ENCODE peak calls at places on chromosome 15, in seven cellular contexts. L, Q, K, N, H, B and V are unnamed samples.

GRCh38 chr15:62848631-62849050 is 193.9 kb upstream of the TPM1 start:
- DNase-seq in L (no peak), Q (no peak), K (no peak), N (no peak), B (peak; percentile 47), H (peak; percentile 13), V (peak; percentile 34)

GRCh38 chr15:52257734-52258062 is 37.9 kb downstream of the MYO5C start:
- DNase-seq in N (no peak), H (no peak), K (no peak), Q (no peak), B (peak; percentile 50), L (no peak), V (no peak)

GRCh38 chr15:78195735-78196201 is 38.6 kb downstream of the ACSBG1 start:
- DNase-seq in K (peak; percentile 64), L (no peak), Q (no peak), H (peak; percentile 10), N (peak; percentile 45), B (peak; percentile 24), V (no peak)

GRCh38 chr15:51104512-51104911 is 9.8 kb upstream of the TNFAIP8L3 start:
- DNase-seq in L (peak; percentile 17), H (no peak), Q (no peak), N (peak; percentile 78), B (peak; percentile 82), K (no peak), V (no peak)

GRCh38 chr15:71133734-71134464 is 18.6 kb downstream of the THSD4 start:
- DNase-seq in N (peak; percentile 29), K (no peak), L (peak; percentile 41), H (no peak), Q (no peak), B (no peak), V (no peak)

GRCh38 chr15:64146885-64147681 is 4.4 kb upstream of the SNX22 start:
- DNase-seq in H (peak; percentile 86), N (no peak), K (no peak), L (no peak), Q (peak; percentile 50), B (no peak), V (no peak)

GRCh38 chr15:58378241-58379085 is 53.3 kb upstream of the LIPC start:
- DNase-seq in B (peak; percentile 35), Q (no peak), L (no peak), K (no peak), H (no peak), N (no peak), V (no peak)

GRCh38 chr15:80597081-80597480 is 98.0 kb upstream of the ABHD17C start:
- DNase-seq in B (no peak), L (no peak), K (no peak), N (no peak), H (no peak), Q (no peak), V (no peak)

GRCh38 chr15:28096720-28097431 is 2.2 kb downstream of the OCA2 start:
- DNase-seq in L (no peak), K (no peak), B (no peak), N (no peak), H (no peak), Q (no peak), V (no peak)

GRCh38 chr15:51054535-51054934 is 40.2 kb downstream of the TNFAIP8L3 start:
- DNase-seq in N (no peak), K (no peak), H (no peak), L (no peak), Q (no peak), B (no peak), V (no peak)

GRCh38 chr15:63466378-63467192 is 37.8 kb upstream of the USP3 start:
- DNase-seq in N (peak; percentile 51), L (peak; percentile 25), Q (no peak), K (peak; percentile 35), B (peak; percentile 79), H (peak; percentile 66), V (no peak)

GRCh38 chr15:63288778-63289378 is 11.5 kb downstream of the APH1B start:
- DNase-seq in N (no peak), H (peak; percentile 52), K (no peak), B (peak; percentile 82), Q (no peak), L (no peak), V (no peak)

GRCh38 chr15:67050062-67050461 is 15.3 kb upstream of the SMAD3 start:
- DNase-seq in Q (no peak), B (peak; percentile 77), N (no peak), H (no peak), L (no peak), K (no peak), V (no peak)

GRCh38 chr15:52440414-52440813 is 88.3 kb downstream of the MYO5A start:
- DNase-seq in H (peak; percentile 9), N (no peak), B (no peak), Q (no peak), K (no peak), L (no peak), V (peak; percentile 26)

GRCh38 chr15:71295242-71296031 is 180.2 kb downstream of the THSD4 start:
- DNase-seq in N (no peak), L (peak; percentile 15), Q (no peak), K (no peak), B (peak; percentile 96), H (peak; percentile 12), V (peak; percentile 99)

GRCh38 chr15:45645026-45645980 is 10.5 kb downstream of the SQOR start:
- DNase-seq in B (peak; percentile 95), L (no peak), N (no peak), K (no peak), Q (no peak), H (no peak), V (peak; percentile 51)

GRCh38 chr15:61880079-61880478 is 180.2 kb downstream of the VPS13C start:
- DNase-seq in B (no peak), N (no peak), K (no peak), H (no peak), Q (no peak), L (no peak), V (no peak)

GRCh38 chr15:67590191-67590590 is 47.7 kb downstream of the MAP2K5 start:
- DNase-seq in L (no peak), B (no peak), K (no peak), H (no peak), N (no peak), Q (no peak), V (no peak)

GRCh38 chr15:29952245-29952644 is 130.0 kb upstream of the TJP1 start:
- DNase-seq in K (no peak), Q (peak; percentile 60), N (peak; percentile 49), L (no peak), H (no peak), B (no peak), V (no peak)

DNA sequence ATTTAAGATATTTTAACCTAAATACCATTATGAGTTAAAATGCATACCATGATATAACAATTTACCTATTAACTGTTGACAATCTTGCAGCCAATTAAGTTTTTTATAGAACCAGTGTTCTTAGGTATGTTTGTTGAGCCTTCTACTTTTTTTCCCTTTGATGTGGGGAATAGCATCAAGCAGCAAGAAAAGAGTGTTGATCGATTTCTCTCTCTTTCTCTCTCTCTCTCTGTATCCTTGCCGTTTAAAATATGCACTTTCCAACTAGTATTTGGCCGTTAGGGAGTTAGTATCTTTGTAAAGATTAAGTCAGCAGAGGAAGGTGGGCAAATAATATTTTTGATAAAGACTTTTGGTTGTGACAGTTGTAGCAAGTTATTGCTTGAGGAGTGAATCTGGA is 5.9 kb downstream of the CHD2 start:
- DNase-seq in L (no peak), K (no peak), H (no peak), N (no peak), B (no peak), Q (no peak), V (no peak)
- H3K4me3 ChIP-seq in L (peak overlapping the region; percentile 71), K (peak overlapping the region; percentile 80), H (peak overlapping the region; percentile 63), N (peak overlapping the region; percentile 55), B (peak overlapping the region; percentile 61), Q (peak overlapping the region; percentile 70), V (no peak overlapping the region)

DNA sequence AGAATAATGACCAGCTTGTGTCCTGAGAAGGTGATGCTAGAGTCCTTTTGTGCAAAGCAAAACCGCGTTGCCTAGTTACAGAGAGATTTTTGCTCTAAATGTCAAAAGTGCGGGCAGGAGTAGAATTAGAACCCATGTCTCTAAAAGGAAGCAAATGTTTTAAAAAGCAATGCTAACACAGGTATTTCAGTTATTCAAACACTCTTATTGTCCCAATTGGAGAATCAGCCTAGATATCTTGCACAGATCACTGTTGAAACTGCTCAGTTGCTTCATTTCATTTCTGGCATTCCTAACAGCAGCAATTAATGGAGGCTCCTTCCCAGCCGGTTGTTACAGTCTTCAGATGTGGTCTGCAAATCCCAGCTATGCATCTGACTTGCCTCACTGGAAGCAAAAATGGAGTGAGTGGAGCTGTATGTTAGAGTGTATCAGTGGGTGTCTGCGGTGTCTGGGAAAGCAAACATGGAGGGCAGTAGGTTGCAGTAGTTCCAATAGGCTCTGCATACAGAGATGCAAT is 55.6 kb upstream of the SEMA6D start:
- DNase-seq in H (no peak), Q (no peak), B (no peak), K (no peak), N (no peak), L (no peak), V (no peak)
- H3K4me3 ChIP-seq in H (no peak overlapping the region), Q (no peak overlapping the region), B (no peak overlapping the region), K (no peak overlapping the region), N (no peak overlapping the region), L (no peak overlapping the region), V (no peak overlapping the region)

GRCh38 chr15:55915876-55916567 is 77.4 kb downstream of the NEDD4 start:
- DNase-seq in Q (no peak), L (no peak), B (peak; percentile 64), N (no peak), K (no peak), H (no peak), V (no peak)

GRCh38 chr15:55915221-55915620 is 78.2 kb downstream of the NEDD4 start:
- DNase-seq in Q (no peak), K (no peak), L (no peak), H (no peak), B (peak; percentile 44), N (no peak), V (no peak)

GRCh38 chr15:55916666-55917409 is 76.6 kb downstream of the NEDD4 start:
- DNase-seq in H (no peak), K (no peak), L (no peak), Q (no peak), B (peak; percentile 52), N (no peak), V (no peak)

GRCh38 chr15:55912982-55913381 is 80.4 kb downstream of the NEDD4 start:
- DNase-seq in H (no peak), K (no peak), B (no peak), L (no peak), Q (no peak), N (no peak), V (no peak)

GRCh38 chr15:55914446-55914845 is 79.0 kb downstream of the NEDD4 start:
- DNase-seq in H (no peak), Q (no peak), N (no peak), B (peak; percentile 31), K (no peak), L (no peak), V (no peak)
- H3K4me3 ChIP-seq in H (no peak overlapping the region), Q (no peak overlapping the region), N (no peak overlapping the region), B (peak overlapping the region; percentile 65), K (no peak overlapping the region), L (no peak overlapping the region), V (peak overlapping the region; percentile 46)

DNA sequence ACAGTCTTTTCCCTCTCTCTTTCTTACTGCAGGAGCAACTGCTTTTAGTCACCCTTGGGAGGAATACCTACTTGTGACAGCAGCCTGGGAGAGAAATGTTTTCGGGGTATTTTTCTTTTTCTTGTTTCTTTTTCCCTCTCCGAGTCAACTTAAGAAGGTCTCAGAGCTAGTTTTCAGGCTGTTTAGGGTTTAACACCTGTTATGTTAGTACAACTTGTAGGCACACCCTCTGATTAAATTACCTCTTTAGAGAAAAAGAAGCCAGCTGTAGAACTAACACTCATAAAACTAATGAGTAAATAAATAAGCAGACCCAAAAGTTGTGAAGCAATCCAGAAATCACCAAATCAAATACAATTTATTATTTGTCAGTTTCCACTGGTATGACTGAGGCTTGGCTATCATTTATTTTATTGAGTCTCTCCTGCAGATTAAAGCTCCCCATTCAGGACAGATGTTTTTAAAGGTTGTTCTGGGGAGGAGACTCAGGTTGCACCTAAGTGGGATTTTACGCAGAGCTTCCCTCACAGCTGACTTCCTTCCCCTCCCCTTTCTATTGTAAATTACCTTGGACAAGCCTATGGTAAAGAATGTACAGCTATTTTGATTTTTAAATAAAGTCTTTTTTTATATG is 112.5 kb downstream of the FOXB1 start:
- DNase-seq in Q (no peak), N (no peak), B (no peak), K (no peak), H (no peak), L (no peak), V (no peak)
- H3K4me3 ChIP-seq in Q (no peak overlapping the region), N (no peak overlapping the region), B (no peak overlapping the region), K (no peak overlapping the region), H (no peak overlapping the region), L (no peak overlapping the region), V (no peak overlapping the region)